ENCODE peak calls at places on chromosomes 16 and 17, in six cellular contexts. I is mucosa of descending colon, Z is upper lobe of right lung, R is coronary artery, G is A549, N is dorsolateral prefrontal cortex. X is an unnamed sample.

GRCh38 chr16:24988593-24989338 is 26.4 kb downstream of the ARHGAP17 start:
- DNase-seq in R (peak; percentile 38), Z (no peak), I (peak; percentile 80), G (peak; percentile 30), N (no peak), X (peak; percentile 78)

GRCh38 chr16:27583634-27584033 is 33.7 kb downstream of the KATNIP start:
- DNase-seq in Z (no peak), R (no peak), I (no peak), G (no peak), N (no peak), X (no peak)

GRCh38 chr17:44829558-44830358 is at the start of gene GJC1:
- DNase-seq in N (peak; percentile 43), R (no peak), I (no peak), Z (peak; percentile 69), G (peak; percentile 49), X (no peak)

GRCh38 chr17:48589831-48590602 is at the start of gene HOXB3:
- DNase-seq in I (no peak), G (no peak), R (no peak), Z (no peak), N (no peak), X (no peak)

GRCh38 chr17:83176956-83177583 is 97.7 kb downstream of the METRNL start:
- DNase-seq in N (no peak), R (peak; percentile 60), G (no peak), I (no peak), Z (no peak), X (no peak)

GRCh38 chr16:11198817-11199216 is 57.2 kb downstream of the SOCS1 start:
- DNase-seq in R (no peak), G (peak; percentile 22), Z (no peak), I (peak; percentile 79), N (no peak), X (no peak)

GRCh38 chr16:4647661-4647965 is 23.0 kb downstream of the MGRN1 start:
- DNase-seq in I (no peak), N (no peak), R (no peak), G (no peak), Z (no peak), X (no peak)

GRCh38 chr17:26818736-26819135 is 475.2 kb upstream of the WSB1 start:
- DNase-seq in G (no peak), Z (no peak), R (no peak), I (no peak), N (no peak), X (no peak)

GRCh38 chr17:15457723-15458094 is 9.7 kb downstream of the CDRT4 start:
- DNase-seq in Z (no peak), I (no peak), G (no peak), N (peak; percentile 53), R (no peak), X (no peak)

GRCh38 chr17:62965649-62966425 is at the start of gene TANC2:
- DNase-seq in N (peak; percentile 85), G (peak; percentile 95), R (peak; percentile 84), Z (peak; percentile 93), I (peak; percentile 82), X (peak; percentile 70)

GRCh38 chr17:10879110-10879509 is 41.2 kb upstream of the PIRT start:
- DNase-seq in Z (no peak), R (no peak), N (peak; percentile 59), G (no peak), I (peak; percentile 71), X (no peak)

GRCh38 chr17:68646626-68647526 is 45.7 kb upstream of the FAM20A start:
- DNase-seq in G (no peak), Z (no peak), I (no peak), N (no peak), R (no peak), X (no peak)

GRCh38 chr16:72072514-72073342 is 9.7 kb downstream of the HPR start:
- DNase-seq in R (peak; percentile 76), I (no peak), Z (no peak), G (no peak), N (no peak), X (no peak)

GRCh38 chr16:11215935-11216556 is 40.0 kb downstream of the SOCS1 start:
- DNase-seq in N (no peak), Z (no peak), R (no peak), I (no peak), G (no peak), X (no peak)

GRCh38 chr17:80696456-80696855 is 151.8 kb downstream of the RPTOR start:
- DNase-seq in I (no peak), R (no peak), N (no peak), G (no peak), Z (no peak), X (no peak)

GRCh38 chr17:51630101-51630671 is 369.8 kb downstream of the UTP18 start:
- DNase-seq in I (no peak), N (no peak), R (no peak), G (no peak), Z (no peak), X (no peak)

GRCh38 chr16:78310990-78311561 is 211.6 kb downstream of the WWOX start:
- DNase-seq in Z (no peak), R (no peak), G (no peak), I (no peak), N (no peak), X (no peak)

GRCh38 chr17:31008374-31009035 is 37.7 kb downstream of the RNF135 start:
- DNase-seq in G (no peak), R (peak; percentile 79), N (peak; percentile 73), Z (peak; percentile 88), I (peak; percentile 81), X (peak; percentile 62)

GRCh38 chr16:59510008-59510424 is 775.9 kb upstream of the GOT2 start:
- DNase-seq in Z (no peak), N (no peak), R (no peak), I (no peak), G (peak; percentile 35), X (no peak)

GRCh38 chr17:59897090-59897489 is 4.2 kb downstream of the RPS6KB1 start:
- DNase-seq in N (no peak), R (no peak), Z (no peak), I (no peak), G (no peak), X (no peak)

GRCh38 chr17:59901604-59902003 is 8.7 kb downstream of the RPS6KB1 start:
- DNase-seq in N (no peak), G (no peak), R (no peak), Z (no peak), I (no peak), X (no peak)

GRCh38 chr17:59903455-59903854 is 10.5 kb downstream of the RPS6KB1 start:
- DNase-seq in R (no peak), G (no peak), N (no peak), Z (no peak), I (no peak), X (no peak)

GRCh38 chr17:59893617-59894100 is 738 bp downstream of the RPS6KB1 start:
- DNase-seq in G (peak; percentile 48), N (no peak), R (no peak), Z (no peak), I (no peak), X (no peak)

DNA sequence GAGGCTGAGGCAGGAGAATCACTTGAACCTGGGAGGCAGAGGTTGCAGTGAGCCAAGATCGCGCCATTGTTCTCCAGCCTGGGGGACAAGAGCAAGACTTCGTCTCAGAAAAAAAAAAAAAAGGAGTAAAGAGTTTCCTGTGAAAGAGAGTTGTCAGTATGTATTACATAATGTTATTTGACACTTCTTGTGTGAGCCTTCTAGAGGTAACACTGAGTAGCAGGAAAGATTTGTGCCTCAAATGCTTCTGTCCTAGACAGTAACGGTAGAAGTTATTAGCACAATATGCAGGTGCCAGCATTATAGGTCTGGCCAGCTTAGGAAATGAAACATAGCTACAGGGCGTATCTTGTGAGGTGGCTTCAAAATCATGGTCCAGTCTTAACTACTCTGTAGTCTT is 6.2 kb downstream of the RPS6KB1 start:
- DNase-seq in R (no peak), G (no peak), N (no peak), I (no peak), Z (no peak), X (no peak)
- TF ChIP-seq CTCF in R (no peak), G (no peak), N (no peak), I (no peak), Z (peak; percentile 24), X (peak; percentile 58)

GRCh38 chr17:489758-490329 is 137.2 kb upstream of the RPH3AL start:
- DNase-seq in N (no peak), G (peak; percentile 58), Z (peak; percentile 70), R (no peak), I (peak; percentile 66), X (no peak)

GRCh38 chr17:488993-489757 is 136.6 kb upstream of the RPH3AL start:
- DNase-seq in G (no peak), I (no peak), N (no peak), Z (peak; percentile 71), R (no peak), X (no peak)

GRCh38 chr17:492015-492399 is 139.4 kb upstream of the RPH3AL start:
- DNase-seq in G (no peak), R (no peak), Z (no peak), I (no peak), N (no peak), X (no peak)

GRCh38 chr17:493666-494065 is 141.1 kb upstream of the RPH3AL start:
- DNase-seq in N (no peak), Z (no peak), R (no peak), I (no peak), G (no peak), X (no peak)

GRCh38 chr17:491086-492014 is 138.7 kb upstream of the RPH3AL start:
- DNase-seq in Z (peak; percentile 81), R (no peak), G (peak; percentile 41), N (peak; percentile 66), I (peak; percentile 66), X (no peak)
- TF ChIP-seq CTCF in Z (no peak), R (no peak), G (no peak), N (no peak), I (no peak), X (no peak)

DNA sequence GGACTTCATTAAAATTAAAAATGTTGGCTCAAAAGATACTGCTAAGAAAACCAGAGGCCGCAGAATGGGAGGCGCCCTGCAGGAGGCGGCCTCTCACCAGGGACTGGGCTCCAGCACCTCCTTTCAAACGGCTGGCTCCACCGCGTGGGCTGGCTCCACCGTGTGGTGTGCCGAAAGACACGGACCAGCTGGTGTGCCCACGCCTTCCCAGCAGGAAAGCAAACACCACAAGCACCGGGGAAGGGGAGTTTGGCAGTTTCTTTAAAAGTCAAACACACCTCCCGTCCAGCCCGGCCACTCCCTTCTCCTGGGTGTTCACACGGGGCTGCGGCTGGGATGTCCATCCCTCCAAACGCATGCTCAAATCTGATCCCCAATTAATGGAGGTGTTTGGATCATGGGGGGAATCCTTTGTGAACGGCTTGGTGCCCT is 13.9 kb downstream of the HAGH start:
- DNase-seq in R (no peak), G (peak; percentile 66), I (peak; percentile 80), Z (peak; percentile 92), N (peak; percentile 78), X (peak; percentile 79)
- TF ChIP-seq CTCF in R (no peak), G (peak; percentile 62), I (peak; percentile 37), Z (peak; percentile 55), N (no peak), X (peak; percentile 76)

DNA sequence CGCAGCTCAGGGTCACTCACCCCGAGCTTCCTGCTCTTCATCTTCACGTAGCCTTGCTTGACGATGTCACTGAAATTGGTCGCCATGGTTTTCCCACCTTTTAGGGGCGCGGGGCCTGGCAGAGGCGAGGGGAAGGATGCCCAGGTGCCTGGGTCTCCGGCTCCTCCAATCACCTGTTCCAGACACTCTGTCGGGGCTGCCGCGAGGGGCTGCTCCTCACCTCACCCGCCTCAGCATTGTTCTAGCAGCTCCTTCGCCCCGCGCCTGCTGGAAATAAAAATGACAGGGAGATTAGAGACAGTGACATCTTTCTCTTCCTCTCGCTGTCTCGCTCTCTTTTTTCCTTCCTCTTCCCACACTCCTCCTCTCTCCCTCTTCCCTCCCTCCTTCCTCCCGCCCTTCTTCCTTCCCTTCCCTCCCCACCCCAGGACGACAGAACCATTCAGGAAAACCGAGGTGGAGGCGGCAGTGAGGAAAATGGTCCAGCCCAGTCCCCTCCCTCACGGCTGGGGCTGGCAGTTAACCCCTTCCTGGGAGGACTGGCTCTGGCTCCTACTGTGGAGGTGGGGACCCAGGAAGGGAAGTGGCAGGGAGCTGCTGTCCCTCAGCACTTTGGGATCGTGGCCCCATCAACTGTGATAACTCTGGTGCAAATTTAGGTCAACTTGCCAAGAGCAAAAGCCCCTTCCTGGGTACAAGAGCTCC is 6.7 kb downstream of the DOK4 start:
- DNase-seq in G (no peak), R (no peak), I (peak; percentile 86), Z (no peak), N (peak; percentile 66), X (no peak)
- TF ChIP-seq CTCF in G (no peak), R (no peak), I (no peak), Z (no peak), N (no peak), X (no peak)